ENCODE peak calls at places on chromosomes 11 and 22, in nine cellular contexts. H is GM18507; L is HCEC 1CT; S is Ammon's horn; P is fibroblast of pulmonary artery; O is stimulated activated CD4-positive, alpha-beta T cell treated with anti-CD3 and anti-CD28 coated beads, Interleukin-12 subunit alpha, Interleukin-12 subunit beta, amount 100 ng/mL, for 24 hours; D is activated CD4-positive, alpha-beta T cell treated with anti-CD3 and anti-CD28 coated beads, Interleukin-2, amount 10 ng/mL, durations not matched to agents 7 days and 5 days; M is fibroblast of the conjunctiva; Q is Right ventricle myocardium superior. T is an unnamed sample.

GRCh38 chr22:47213571-47214230 is 451.3 kb downstream of the TBC1D22A start:
- DNase-seq in M (no peak), P (peak; percentile 24), Q (no peak), H (peak; percentile 48), D (peak; percentile 56), O (peak; percentile 10), L (no peak), S (no peak), T (peak; percentile 6)

GRCh38 chr11:10303558-10304363 is 1.1 kb upstream of the ADM start:
- DNase-seq in O (no peak), P (peak; percentile 52), D (peak; percentile 11), M (no peak), S (no peak), L (peak; percentile 77), Q (peak; percentile 57), H (no peak), T (peak; percentile 68)

GRCh38 chr11:19954899-19955298 is 205.4 kb downstream of the DBX1 start:
- DNase-seq in H (no peak), O (no peak), Q (no peak), L (peak; percentile 39), P (peak; percentile 56), M (no peak), D (no peak), S (no peak), T (peak; percentile 28)

GRCh38 chr22:43118024-43118849 is 7.7 kb downstream of the BIK start:
- DNase-seq in P (no peak), Q (no peak), O (no peak), H (no peak), L (no peak), M (no peak), D (no peak), S (no peak), T (no peak)

GRCh38 chr11:126573325-126574076 is 218.0 kb downstream of the ST3GAL4 start:
- DNase-seq in S (no peak), H (no peak), L (no peak), M (no peak), Q (no peak), D (no peak), P (no peak), O (no peak), T (no peak)

GRCh38 chr11:84685976-84686375 is 941.2 kb downstream of the DLG2 start:
- DNase-seq in S (no peak), Q (no peak), P (no peak), D (no peak), O (no peak), H (no peak), M (no peak), L (no peak), T (no peak)

GRCh38 chr11:71151561-71151960 is 100.8 kb downstream of the SHANK2 start:
- DNase-seq in H (no peak), Q (no peak), O (no peak), S (no peak), D (no peak), P (no peak), L (no peak), M (no peak), T (no peak)

GRCh38 chr11:94147433-94147845 is 18.8 kb downstream of the PANX1 start:
- DNase-seq in S (no peak), O (no peak), L (no peak), H (no peak), M (no peak), Q (no peak), P (no peak), D (peak; percentile 15), T (no peak)

GRCh38 chr22:23827351-23827995 is 11.3 kb downstream of the DERL3 start:
- DNase-seq in O (no peak), L (no peak), D (no peak), Q (peak; percentile 21), M (no peak), P (no peak), S (no peak), H (no peak), T (no peak)

GRCh38 chr11:116990061-116990473 is 108.2 kb downstream of the SIK3 start:
- DNase-seq in P (peak; percentile 88), O (no peak), D (no peak), Q (no peak), S (no peak), H (no peak), M (peak; percentile 80), L (peak; percentile 85), T (peak; percentile 93)

GRCh38 chr11:126740857-126741256 is 259.7 kb downstream of the KIRREL3 start:
- DNase-seq in S (no peak), D (no peak), L (no peak), O (no peak), Q (no peak), P (no peak), M (no peak), H (no peak), T (no peak)

GRCh38 chr11:72190581-72191205 is 1.2 kb upstream of the FOLR1 start:
- DNase-seq in O (no peak), H (no peak), S (no peak), L (no peak), M (no peak), D (no peak), P (no peak), Q (no peak), T (no peak)

GRCh38 chr11:131609317-131609716 is 238.9 kb downstream of the NTM start:
- DNase-seq in Q (no peak), H (no peak), O (no peak), D (no peak), P (peak; percentile 3), L (peak; percentile 13), M (no peak), S (no peak), T (peak; percentile 76)

GRCh38 chr11:45457649-45458048 is 171.5 kb upstream of the SYT13 start:
- DNase-seq in Q (no peak), S (no peak), L (peak; percentile 1), D (no peak), M (peak; percentile 49), P (peak; percentile 95), H (no peak), O (no peak), T (peak; percentile 81)

GRCh38 chr11:119728226-119728626 is 774 bp downstream of the NECTIN1 start:
- DNase-seq in L (no peak), Q (no peak), D (no peak), P (peak; percentile 8), S (no peak), M (no peak), H (no peak), O (no peak), T (no peak)

GRCh38 chr22:45516923-45517675 is 14.4 kb downstream of the FBLN1 start:
- DNase-seq in S (no peak), M (no peak), O (no peak), D (no peak), H (no peak), L (peak; percentile 12), P (no peak), Q (no peak), T (peak; percentile 85)

GRCh38 chr22:50060441-50061140 is 2.5 kb upstream of the TTLL8 start:
- DNase-seq in Q (peak; percentile 41), D (no peak), L (no peak), M (no peak), H (no peak), P (no peak), O (no peak), S (no peak), T (no peak)

GRCh38 chr11:31262761-31263160 is 106.8 kb downstream of the DCDC1 start:
- DNase-seq in O (no peak), D (no peak), P (no peak), Q (no peak), L (peak; percentile 14), H (no peak), S (no peak), M (no peak), T (peak; percentile 2)

GRCh38 chr22:47372596-47373385 is 610.3 kb downstream of the TBC1D22A start:
- DNase-seq in M (no peak), P (no peak), Q (no peak), H (no peak), D (no peak), L (no peak), O (no peak), S (no peak), T (no peak)

GRCh38 chr11:33574366-33574765 is 126.3 kb downstream of the C11orf91 start:
- DNase-seq in S (no peak), P (no peak), O (no peak), Q (no peak), H (no peak), L (no peak), D (no peak), M (no peak), T (no peak)

GRCh38 chr22:45629469-45630089 is 42.1 kb upstream of the ATXN10 start:
- DNase-seq in Q (no peak), P (no peak), D (no peak), M (no peak), L (no peak), S (no peak), H (no peak), O (no peak), T (no peak)

GRCh38 chr22:21990449-21991308 is 8.1 kb upstream of the TOP3B start:
- DNase-seq in L (no peak), Q (no peak), D (no peak), O (no peak), S (no peak), P (no peak), M (no peak), H (no peak), T (no peak)

GRCh38 chr11:117809236-117810055 is 12.4 kb upstream of the DSCAML1 start:
- DNase-seq in D (peak; percentile 56), H (no peak), P (peak; percentile 44), O (no peak), L (no peak), M (no peak), Q (peak; percentile 88), S (peak; percentile 91), T (peak; percentile 33)

GRCh38 chr11:64084146-64084961 is 48.6 kb downstream of the FLRT1 start:
- DNase-seq in P (no peak), S (no peak), L (no peak), D (no peak), M (no peak), Q (no peak), O (no peak), H (no peak), T (no peak)

GRCh38 chr11:103077553-103077952 is 14.4 kb downstream of the DCUN1D5 start:
- DNase-seq in S (no peak), Q (no peak), P (no peak), O (no peak), H (no peak), D (no peak), M (no peak), L (no peak), T (no peak)

GRCh38 chr22:41048791-41049717 is 43.3 kb upstream of the EP300 start:
- DNase-seq in M (peak; percentile 57), S (peak; percentile 48), L (peak; percentile 63), H (no peak), P (peak; percentile 76), D (no peak), Q (peak; percentile 86), O (no peak), T (peak; percentile 87)

GRCh38 chr11:78800089-78800690 is 225.5 kb upstream of the NARS2 start:
- DNase-seq in O (no peak), P (no peak), S (no peak), M (no peak), L (no peak), D (no peak), Q (no peak), H (no peak), T (no peak)

GRCh38 chr11:27699926-27700350 is 317 bp downstream of the BDNF start:
- DNase-seq in O (no peak), P (no peak), S (no peak), L (no peak), M (no peak), D (no peak), H (no peak), Q (no peak), T (peak; percentile 44)

GRCh38 chr11:65393513-65394079 is 7.2 kb downstream of the FRMD8 start:
- DNase-seq in P (no peak), Q (no peak), H (no peak), L (no peak), D (no peak), M (no peak), S (no peak), O (no peak), T (no peak)

GRCh38 chr11:48210052-48210451 is 6.6 kb upstream of the OR4B1 start:
- DNase-seq in O (no peak), H (no peak), S (peak; percentile 24), L (peak; percentile 25), D (no peak), Q (no peak), P (peak; percentile 4), M (no peak), T (peak; percentile 5)

GRCh38 chr22:50252081-50253045 is 1.3 kb upstream of the HDAC10 start:
- DNase-seq in S (peak; percentile 55), M (no peak), P (peak; percentile 66), Q (peak; percentile 86), O (no peak), H (no peak), D (peak; percentile 76), L (peak; percentile 59), T (peak; percentile 64)

T was measured in iris pigment epithelial cell.